ENCODE peak calls at places on chromosome 20, in ten cellular contexts. M is stimulated activated CD4-positive, alpha-beta T cell treated with anti-CD3 and anti-CD28 coated beads, Interleukin-2, amount 100 ng/mL, for 24 hours; V is GM12891; L is HT-29; D is iPS DF 19.7; Y is amniotic epithelial cell; W is upper lobe of left lung; A is stimulated activated naive CD4-positive, alpha-beta T cell treated with Interleukin-2 at 50 U/mL for 16 hours; B is GM06990; E is activated T-helper 1 cell treated with anti-CD3 and anti-CD28 coated beads, Interleukin-2, amount 50 U/mL, for 16 hours. K is an unnamed sample.

GRCh38 chr20:61640171-61640570 is 388.1 kb downstream of the CDH4 start:
- DNase-seq in Y (peak; percentile 2), D (no peak), A (no peak), B (no peak), V (no peak), L (no peak), M (no peak), W (no peak), E (no peak), K (peak; percentile 26)

GRCh38 chr20:31709939-31710338 is 12.7 kb downstream of the BCL2L1 start:
- DNase-seq in W (no peak), M (no peak), L (no peak), A (no peak), D (no peak), B (no peak), V (no peak), Y (no peak), E (no peak), K (no peak)

GRCh38 chr20:11245431-11245830 is 571.6 kb upstream of the JAG1 start:
- DNase-seq in W (no peak), V (no peak), Y (no peak), L (no peak), A (no peak), M (no peak), B (no peak), D (no peak), E (no peak), K (no peak)

GRCh38 chr20:58447733-58448391 is 58.8 kb downstream of the VAPB start:
- DNase-seq in L (peak; percentile 81), B (no peak), Y (peak; percentile 52), E (no peak), W (peak; percentile 51), M (peak; percentile 51), D (peak; percentile 40), V (no peak), A (peak; percentile 23), K (peak; percentile 60)

GRCh38 chr20:7361321-7361720 is 578.9 kb downstream of the HAO1 start:
- DNase-seq in B (no peak), V (no peak), E (no peak), Y (no peak), L (no peak), A (no peak), M (no peak), D (no peak), W (no peak), K (peak; percentile 30)

GRCh38 chr20:47672886-47673670 is 112.2 kb downstream of the SULF2 start:
- DNase-seq in D (no peak), Y (no peak), L (no peak), W (no peak), B (no peak), E (no peak), V (no peak), M (no peak), A (no peak), K (no peak)

GRCh38 chr20:62885046-62885445 is 23.4 kb upstream of the TCFL5 start:
- DNase-seq in W (no peak), L (no peak), V (no peak), D (no peak), Y (no peak), A (no peak), M (no peak), E (no peak), B (no peak), K (no peak)

GRCh38 chr20:48126227-48126740 is 341.0 kb upstream of the SULF2 start:
- DNase-seq in E (no peak), L (peak; percentile 73), A (no peak), Y (no peak), W (no peak), M (no peak), D (no peak), B (no peak), V (no peak), K (peak; percentile 70)

GRCh38 chr20:35446356-35447078 is 8.5 kb upstream of the GDF5 start:
- DNase-seq in L (peak; percentile 22), Y (no peak), V (no peak), M (no peak), B (no peak), W (no peak), A (no peak), D (no peak), E (no peak), K (no peak)

GRCh38 chr20:38127011-38127621 is 38.0 kb downstream of the TGM2 start:
- DNase-seq in B (no peak), E (no peak), V (no peak), W (peak; percentile 22), L (peak; percentile 91), M (no peak), D (no peak), A (no peak), Y (peak; percentile 87), K (peak; percentile 96)

GRCh38 chr20:32010096-32010495 is at the start of gene CCM2L:
- DNase-seq in E (no peak), W (no peak), B (no peak), A (no peak), Y (no peak), M (no peak), V (no peak), D (no peak), L (no peak), K (no peak)

GRCh38 chr20:18137412-18138265 is at the start of the genes KAT14 and PET117:
- DNase-seq in Y (peak; percentile 90), V (peak; percentile 74), W (peak; percentile 88), B (peak; percentile 98), D (peak; percentile 84), L (peak; percentile 94), E (peak; percentile 87), A (peak; percentile 87), M (peak; percentile 93), K (peak; percentile 88)